ENCODE peak calls at places on chromosomes 7 and 10, in ten cellular contexts. L is GM19239; F is suprapubic skin; C is HCT116; T is T-helper 1 cell; J is activated CD4-positive, alpha-beta T cell treated with anti-CD3 and anti-CD28 coated beads, Interleukin-2, amount 10 ng/mL, durations not matched to agents 7 days and 5 days; P is glutamatergic neuron; A is ovary; R is H54; D is T-helper 9 cell. M is an unnamed sample.

GRCh38 chr7:128879939-128880746 is 17.5 kb downstream of the ATP6V1F start:
- DNase-seq in A (peak), L (no peak), T (no peak), R (peak), C (no peak), J (no peak), D (no peak), F (no peak), P (peak), M (peak)

GRCh38 chr10:122207596-122207995 is 63.5 kb upstream of the BTBD16 start:
- DNase-seq in D (no peak), J (no peak), T (no peak), P (no peak), C (no peak), L (no peak), R (no peak), F (no peak), A (no peak), M (no peak)

GRCh38 chr10:50367732-50368131 is 116.4 kb upstream of the ASAH2 start:
- DNase-seq in C (peak), F (no peak), P (no peak), T (peak), A (no peak), L (no peak), R (no peak), J (no peak), D (no peak), M (no peak)

GRCh38 chr10:2968401-2968800 is 98.9 kb upstream of the PFKP start:
- DNase-seq in A (no peak), T (no peak), F (no peak), P (no peak), D (no peak), R (no peak), C (no peak), J (no peak), L (no peak), M (no peak)

GRCh38 chr7:68192941-68193340 is 1196.3 kb downstream of the TYW1 start:
- DNase-seq in A (no peak), T (no peak), P (no peak), L (no peak), J (no peak), F (no peak), D (no peak), C (no peak), R (no peak), M (no peak)

GRCh38 chr10:35194906-35195305 is 68.3 kb downstream of the CREM start:
- DNase-seq in A (no peak), J (peak), P (no peak), C (peak), T (peak), F (no peak), L (no peak), R (no peak), D (peak), M (no peak)

GRCh38 chr7:102472126-102473041 is 6.3 kb downstream of the POLR2J start:
- DNase-seq in F (peak), A (no peak), D (no peak), R (no peak), J (no peak), L (no peak), C (no peak), P (peak), T (no peak), M (no peak)

GRCh38 chr10:101005869-101006567 is 6.4 kb downstream of the LZTS2 start:
- DNase-seq in D (no peak), T (no peak), J (no peak), F (no peak), C (no peak), P (no peak), L (no peak), R (no peak), A (no peak), M (no peak)

GRCh38 chr7:4837041-4837813 is 24.6 kb downstream of the PAPOLB start:
- DNase-seq in L (no peak), C (no peak), D (no peak), A (no peak), P (peak), R (no peak), J (no peak), F (no peak), T (no peak), M (peak)

GRCh38 chr10:78045237-78045636 is 11.6 kb downstream of the RPS24 start:
- DNase-seq in T (no peak), F (no peak), L (no peak), D (no peak), A (no peak), R (no peak), C (no peak), P (no peak), J (no peak), M (peak)

GRCh38 chr10:84783909-84784308 is 455.5 kb downstream of the CCSER2 start:
- DNase-seq in L (no peak), P (no peak), D (no peak), R (no peak), T (no peak), J (no peak), C (no peak), F (no peak), A (no peak), M (no peak)

GRCh38 chr7:116628971-116629586 is 42.9 kb upstream of the MET start:
- DNase-seq in F (no peak), D (no peak), T (no peak), J (no peak), L (no peak), C (no peak), A (no peak), P (no peak), R (no peak), M (no peak)

GRCh38 chr10:14374745-14375445 is 44.2 kb upstream of the FRMD4A start:
- DNase-seq in L (no peak), P (no peak), A (no peak), C (no peak), T (no peak), J (no peak), R (no peak), F (no peak), D (no peak), M (no peak)

GRCh38 chr7:84532196-84532595 is 337.6 kb upstream of the SEMA3A start:
- DNase-seq in P (no peak), C (no peak), T (no peak), A (no peak), F (no peak), D (no peak), J (no peak), R (no peak), L (no peak), M (no peak)

GRCh38 chr7:43584200-43584586 is 1.3 kb downstream of the STK17A start:
- DNase-seq in L (no peak), A (peak), D (no peak), C (no peak), P (no peak), T (peak), R (no peak), F (no peak), J (peak), M (no peak)